ENCODE peak calls at places on chromosomes 3 and 15, in seven cellular contexts. R is HS-27A, L is ELR, T is iris pigment epithelial cell, U is hippocampal formation, H is WTC11, D is HEK293T. X is an unnamed sample.

GRCh38 chr3:40185029-40185695 is 124.3 kb upstream of the EIF1B start:
- DNase-seq in U (no peak), R (no peak), L (no peak), T (no peak), H (no peak), D (no peak), X (no peak)

GRCh38 chr3:129619726-129620162 is 13.3 kb upstream of the PLXND1 start:
- DNase-seq in T (no peak), U (no peak), H (no peak), R (no peak), L (no peak), D (no peak), X (no peak)

GRCh38 chr15:62798536-62798935 is 244.0 kb upstream of the TPM1 start:
- DNase-seq in T (no peak), U (no peak), L (no peak), R (no peak), D (no peak), H (no peak), X (no peak)

GRCh38 chr3:135788978-135789377 is 176.6 kb upstream of the PPP2R3A start:
- DNase-seq in U (no peak), H (no peak), D (no peak), R (no peak), L (no peak), T (no peak), X (no peak)

GRCh38 chr3:160707187-160707789 is 30.3 kb downstream of the ARL14 start:
- DNase-seq in U (peak), T (peak), D (peak), R (no peak), H (no peak), L (peak), X (no peak)

GRCh38 chr3:45988804-45989203 is 6.8 kb downstream of the FYCO1 start:
- DNase-seq in R (no peak), U (no peak), L (peak), H (no peak), T (peak), D (no peak), X (no peak)

GRCh38 chr3:13235079-13235478 is 161.8 kb upstream of the IQSEC1 start:
- DNase-seq in R (no peak), U (no peak), T (no peak), L (no peak), H (no peak), D (no peak), X (no peak)

GRCh38 chr3:31968927-31969418 is 12.1 kb downstream of the OSBPL10 start:
- DNase-seq in L (peak), D (peak), H (no peak), U (no peak), R (peak), T (peak), X (no peak)

GRCh38 chr3:194176274-194176991 is 40.5 kb downstream of the HES1 start:
- DNase-seq in L (no peak), R (no peak), D (no peak), U (no peak), H (peak), T (peak), X (no peak)

GRCh38 chr15:25616471-25616870 is 177.6 kb upstream of the UBE3A start:
- DNase-seq in U (no peak), T (no peak), L (no peak), R (no peak), H (no peak), D (no peak), X (no peak)

GRCh38 chr15:45163508-45163856 is 24.3 kb downstream of the SHF start:
- DNase-seq in L (no peak), R (no peak), H (no peak), D (no peak), T (no peak), U (no peak), X (no peak)

GRCh38 chr3:189270248-189270832 is 98.6 kb downstream of the TPRG1 start:
- DNase-seq in R (peak), L (peak), H (peak), T (peak), U (peak), D (peak), X (peak)

GRCh38 chr3:147368151-147368550 is 38.2 kb downstream of the ZIC4 start:
- DNase-seq in R (no peak), L (no peak), U (no peak), T (no peak), D (no peak), H (no peak), X (no peak)

GRCh38 chr3:54122046-54122801 is at the start of gene CACNA2D3:
- DNase-seq in H (peak), L (no peak), D (peak), R (no peak), T (peak), U (no peak), X (no peak)

GRCh38 chr3:70308760-70309159 is 3.7 kb downstream of the MDFIC2 start:
- DNase-seq in T (peak), H (peak), L (peak), U (no peak), R (no peak), D (peak), X (no peak)

GRCh38 chr3:9422712-9423424 is 25.5 kb downstream of the SETD5 start:
- DNase-seq in D (peak), R (peak), U (peak), T (peak), L (peak), H (no peak), X (peak)

GRCh38 chr3:127180859-127181258 is 12.1 kb upstream of the PRR23E start:
- DNase-seq in T (no peak), D (no peak), H (no peak), U (no peak), R (no peak), L (no peak), X (no peak)

GRCh38 chr3:129502641-129503386 is 25.6 kb upstream of the RHO start:
- DNase-seq in L (no peak), T (no peak), D (no peak), H (no peak), R (no peak), U (no peak), X (no peak)

GRCh38 chr3:159872374-159873109 is 116.1 kb upstream of the IL12A start:
- DNase-seq in L (peak), U (no peak), H (no peak), R (peak), D (no peak), T (peak), X (no peak)

X was measured in ascending aorta.